ENCODE peak calls at places on chromosomes 1 and 21, in four cellular contexts. U, Z, F and M are unnamed samples.

GRCh38 chr1:112508242-112509004 is at the start of gene WNT2B:
- DNase-seq in U (peak; percentile 35), Z (no peak), F (no peak), M (peak; percentile 63)

GRCh38 chr1:47766832-47767740 is 230.1 kb downstream of the TRABD2B start:
- DNase-seq in U (no peak), Z (no peak), F (no peak), M (no peak)

GRCh38 chr1:200535605-200536004 is 84.9 kb downstream of the KIF14 start:
- DNase-seq in U (no peak), Z (peak; percentile 77), F (peak; percentile 98), M (no peak)

GRCh38 chr1:21175324-21175669 is 1.4 kb downstream of the EIF4G3 start:
- DNase-seq in U (peak; percentile 77), Z (peak; percentile 82), F (peak; percentile 27), M (peak; percentile 47)

GRCh38 chr1:237383825-237384612 is 342.0 kb downstream of the RYR2 start:
- DNase-seq in U (no peak), Z (no peak), F (no peak), M (no peak)

GRCh38 chr1:53145942-53146708 is 3.7 kb upstream of the SLC1A7 start:
- DNase-seq in U (no peak), Z (no peak), F (peak; percentile 99), M (no peak)

GRCh38 chr21:46634966-46635323 is 529 bp upstream of the PRMT2 start:
- DNase-seq in U (peak; percentile 49), Z (peak; percentile 85), F (peak; percentile 60), M (no peak)

GRCh38 chr1:48000883-48001282 is 3.7 kb upstream of the TRABD2B start:
- DNase-seq in U (no peak), Z (no peak), F (no peak), M (no peak)

GRCh38 chr1:236636017-236636416 is 31.7 kb upstream of the HEATR1 start:
- DNase-seq in U (no peak), Z (no peak), F (no peak), M (no peak)

GRCh38 chr1:103197266-103197665 is 88.9 kb upstream of the COL11A1 start:
- DNase-seq in U (no peak), Z (no peak), F (no peak), M (no peak)

GRCh38 chr1:52672946-52673345 is 25.2 kb downstream of the COA7 start:
- DNase-seq in U (no peak), Z (no peak), F (no peak), M (no peak)

GRCh38 chr1:34199927-34200326 is 23.2 kb downstream of the C1orf94 start:
- DNase-seq in U (no peak), Z (no peak), F (peak; percentile 45), M (no peak)

GRCh38 chr21:34344058-34344425 is 19.8 kb upstream of the KCNE2 start:
- DNase-seq in U (no peak), Z (no peak), F (no peak), M (no peak)

GRCh38 chr1:70314706-70315304 is 39.7 kb downstream of the ANKRD13C start:
- DNase-seq in U (no peak), Z (no peak), F (no peak), M (no peak)

GRCh38 chr1:153288634-153289275 is 24.0 kb downstream of the PGLYRP3 start:
- DNase-seq in U (no peak), Z (peak; percentile 52), F (peak; percentile 40), M (no peak)

GRCh38 chr1:227999056-227999930 is 7.5 kb upstream of the WNT3A start:
- DNase-seq in U (peak; percentile 45), Z (peak; percentile 94), F (peak; percentile 97), M (peak; percentile 73)

GRCh38 chr1:43247256-43247921 is 22.4 kb upstream of the TMEM125 start:
- DNase-seq in U (no peak), Z (no peak), F (no peak), M (no peak)

GRCh38 chr1:111179968-111180533 is 20.4 kb downstream of the DENND2D start:
- DNase-seq in U (no peak), Z (no peak), F (no peak), M (no peak)

GRCh38 chr1:15413563-15414449 is 4.1 kb downstream of the EFHD2 start:
- DNase-seq in U (no peak), Z (no peak), F (no peak), M (no peak)

GRCh38 chr21:41961753-41962152 is 7.9 kb upstream of the C2CD2 start:
- DNase-seq in U (no peak), Z (no peak), F (no peak), M (no peak)

GRCh38 chr1:116556289-116557006 is 14.4 kb downstream of the CD58 start:
- DNase-seq in U (peak; percentile 40), Z (no peak), F (peak; percentile 98), M (peak; percentile 72)

GRCh38 chr1:171715813-171716251 is 26.0 kb downstream of the VAMP4 start:
- DNase-seq in U (no peak), Z (peak; percentile 70), F (peak; percentile 82), M (no peak)

GRCh38 chr1:224434447-224435317 is at the start of gene WDR26:
- DNase-seq in U (peak; percentile 91), Z (peak; percentile 95), F (peak; percentile 81), M (peak; percentile 93)

GRCh38 chr1:180542530-180543171 is 16.1 kb upstream of the OVAAL start:
- DNase-seq in U (no peak), Z (no peak), F (no peak), M (no peak)

GRCh38 chr1:177306019-177306415 is 135.3 kb downstream of the BRINP2 start:
- DNase-seq in U (no peak), Z (no peak), F (no peak), M (no peak)

GRCh38 chr21:42674351-42674940 is 21.0 kb downstream of the PDE9A start:
- DNase-seq in U (no peak), Z (no peak), F (no peak), M (no peak)

GRCh38 chr1:88562991-88563390 is 121.1 kb upstream of the PKN2 start:
- DNase-seq in U (no peak), Z (no peak), F (no peak), M (no peak)

GRCh38 chr1:107669996-107670395 is 295.0 kb downstream of the VAV3 start:
- DNase-seq in U (no peak), Z (no peak), F (peak; percentile 68), M (no peak)

GRCh38 chr1:151968058-151968457 is 25.6 kb downstream of the S100A10 start:
- DNase-seq in U (peak; percentile 39), Z (peak; percentile 86), F (peak; percentile 89), M (peak; percentile 60)

GRCh38 chr1:17348593-17349234 is 23.3 kb upstream of the PADI6 start:
- DNase-seq in U (no peak), Z (no peak), F (no peak), M (no peak)

GRCh38 chr21:29152936-29153335 is 22.5 kb downstream of the MAP3K7CL start:
- DNase-seq in U (no peak), Z (no peak), F (no peak), M (no peak)

GRCh38 chr1:40625476-40626382 is 39.8 kb downstream of the RIMS3 start:
- DNase-seq in U (no peak), Z (no peak), F (peak; percentile 51), M (no peak)

GRCh38 chr1:71357708-71358107 is 276.9 kb upstream of the ZRANB2 start:
- DNase-seq in U (no peak), Z (no peak), F (no peak), M (no peak)

GRCh38 chr1:169466259-169467230 is 19.2 kb downstream of the SLC19A2 start:
- DNase-seq in U (no peak), Z (no peak), F (peak; percentile 75), M (no peak)

GRCh38 chr1:196608401-196609113 is at the start of gene KCNT2:
- DNase-seq in U (no peak), Z (no peak), F (no peak), M (no peak)

GRCh38 chr1:221083902-221084301 is 204.7 kb downstream of the HLX start:
- DNase-seq in U (no peak), Z (no peak), F (no peak), M (no peak)

GRCh38 chr21:44304041-44304738 is 4.3 kb downstream of the PFKL start:
- DNase-seq in U (no peak), Z (no peak), F (no peak), M (no peak)
- H3K4me1 ChIP-seq in U (peaks cover 16% of the 10 kb centered on the region), Z (peaks cover 26% of the 10 kb centered on the region), F (peaks cover 25% of the 10 kb centered on the region), M (peaks cover 50% of the 10 kb centered on the region)

DNA sequence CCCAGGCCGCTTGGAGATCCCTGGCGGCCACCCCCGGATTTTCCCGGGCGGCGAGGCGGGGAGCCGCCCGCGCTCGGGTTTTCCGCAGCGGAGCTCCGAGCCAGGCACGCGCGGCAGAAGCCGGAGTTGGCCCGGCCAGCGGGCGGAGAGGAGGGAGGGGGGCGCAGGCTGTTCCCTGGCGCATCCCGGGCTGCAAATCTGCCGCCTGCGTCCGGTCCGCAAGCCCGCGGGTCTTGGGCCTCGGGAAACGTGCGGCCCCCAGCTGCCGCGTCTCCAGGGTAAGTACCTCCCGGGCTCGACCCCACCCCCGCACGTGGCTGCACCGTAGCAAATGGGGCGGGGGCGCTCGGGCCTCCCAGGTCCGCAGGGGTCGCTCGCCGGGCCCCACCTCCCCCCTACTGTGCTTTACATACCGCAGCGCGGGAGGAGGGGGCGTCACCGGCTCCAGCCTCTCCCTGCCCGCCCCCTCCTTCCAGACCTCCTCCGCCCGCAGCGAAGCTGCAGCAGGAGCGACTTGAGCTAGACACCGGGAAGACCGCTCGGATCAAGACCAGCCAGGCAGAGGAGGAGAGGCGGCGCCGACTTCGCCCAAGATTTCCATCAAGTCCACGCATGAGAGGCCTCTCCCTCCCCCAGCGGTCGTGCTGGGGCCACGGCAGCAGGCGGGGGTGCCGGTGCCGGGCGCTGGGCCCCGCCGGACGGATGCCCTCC is 1.6 kb downstream of the TMEM200B start:
- DNase-seq in U (no peak), Z (no peak), F (peak; percentile 19), M (peak; percentile 20)
- H3K4me1 ChIP-seq in U (peaks cover 16% of the 10 kb centered on the region), Z (peaks cover 7% of the 10 kb centered on the region), F (peaks cover 18% of the 10 kb centered on the region), M (peaks cover 25% of the 10 kb centered on the region)

GRCh38 chr1:212292250-212292924 is 7.2 kb downstream of the PPP2R5A start:
- DNase-seq in U (no peak), Z (no peak), F (no peak), M (no peak)
- H3K4me1 ChIP-seq in U (peaks cover 50% of the 10 kb centered on the region), Z (peaks cover 67% of the 10 kb centered on the region), F (peaks cover 42% of the 10 kb centered on the region), M (peaks cover 90% of the 10 kb centered on the region)

DNA sequence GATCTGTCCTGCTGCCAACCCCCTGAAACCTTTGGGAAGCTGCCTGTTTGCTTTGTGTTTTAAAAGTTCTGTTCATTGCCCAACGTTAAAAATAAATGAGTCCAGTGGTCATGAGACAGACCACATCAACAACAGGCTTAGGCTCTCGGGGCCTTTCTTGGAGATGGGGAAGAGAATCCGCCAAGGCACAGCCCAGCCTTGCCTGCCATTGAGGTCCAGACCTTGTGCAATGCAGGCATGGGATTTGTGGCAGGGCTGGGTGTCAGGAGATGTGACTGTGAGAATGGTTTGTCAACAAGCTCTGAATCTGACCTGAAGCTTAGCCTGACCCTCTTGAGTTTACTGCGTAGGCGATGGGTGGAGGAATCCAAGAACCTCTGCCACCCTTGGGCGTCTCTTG is 4.2 kb downstream of the SPSB1 start:
- DNase-seq in U (no peak), Z (no peak), F (no peak), M (no peak)
- H3K4me1 ChIP-seq in U (peaks cover 10% of the 10 kb centered on the region), Z (no peaks in the 10 kb centered on the region), F (peaks cover 41% of the 10 kb centered on the region), M (peaks cover 22% of the 10 kb centered on the region)

GRCh38 chr1:114749835-114750234 is 7.9 kb downstream of the CSDE1 start:
- DNase-seq in U (no peak), Z (no peak), F (no peak), M (no peak)
- H3K4me1 ChIP-seq in U (peaks cover 38% of the 10 kb centered on the region), Z (peaks cover 19% of the 10 kb centered on the region), F (peaks cover 3% of the 10 kb centered on the region), M (peaks cover 95% of the 10 kb centered on the region)

DNA sequence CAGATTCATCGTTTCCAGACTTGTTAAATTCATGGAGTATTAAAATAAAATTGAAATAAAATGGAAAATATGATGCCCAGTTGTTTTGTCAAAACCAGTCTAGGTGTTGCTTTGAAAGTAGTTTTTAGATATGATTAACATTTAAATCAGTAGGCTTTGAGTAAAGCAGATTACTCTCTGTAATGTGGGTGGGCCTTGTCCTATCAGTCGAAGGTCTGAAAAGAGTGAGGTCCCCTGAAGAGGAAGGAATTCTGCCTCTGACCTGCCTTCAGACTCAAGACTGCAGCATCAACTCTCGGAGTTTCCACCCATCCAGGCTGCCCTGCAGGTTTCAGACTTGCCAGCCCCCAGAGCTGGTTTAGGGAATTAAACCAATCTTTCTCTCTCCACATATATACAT is 36.2 kb downstream of the C21orf91 start:
- DNase-seq in U (no peak), Z (no peak), F (no peak), M (no peak)
- H3K4me1 ChIP-seq in U (peaks cover 13% of the 10 kb centered on the region), Z (peaks cover 51% of the 10 kb centered on the region), F (peaks cover 6% of the 10 kb centered on the region), M (peaks cover 86% of the 10 kb centered on the region)